ENCODE peak calls at places on chromosomes 7 and 10, in four cellular contexts. A is HCT116, E is H1, T is A549. N is an unnamed sample.
A peak's percentile ranks its signal among the peaks of the same experiment; 100 is the strongest.

GRCh38 chr7:3280445-3280844 is 20.6 kb upstream of the SDK1 start:
- DNase-seq in A (no peak), E (no peak), T (no peak), N (no peak)

GRCh38 chr7:477626-478220 is 41.9 kb downstream of the PDGFA start:
- DNase-seq in A (no peak), E (no peak), T (no peak), N (no peak)

GRCh38 chr7:901388-902154 is 25.2 kb downstream of the GET4 start:
- DNase-seq in A (peak; percentile 76), E (peak; percentile 89), T (peak; percentile 87), N (peak; percentile 95)

GRCh38 chr10:49634053-49634660 is 20.3 kb downstream of the CHAT start:
- DNase-seq in A (no peak), E (no peak), T (no peak), N (no peak)

GRCh38 chr7:81467964-81468363 is 301.9 kb downstream of the HGF start:
- DNase-seq in A (no peak), E (no peak), T (no peak), N (no peak)

GRCh38 chr10:1142596-1142995 is 86.4 kb downstream of the WDR37 start:
- DNase-seq in A (no peak), E (no peak), T (no peak), N (peak; percentile 26)

GRCh38 chr10:16809074-16809718 is 8.0 kb downstream of the RSU1 start:
- DNase-seq in A (peak; percentile 31), E (no peak), T (peak; percentile 42), N (no peak)

GRCh38 chr7:47371733-47372368 is 210.1 kb downstream of the TNS3 start:
- DNase-seq in A (no peak), E (no peak), T (peak; percentile 42), N (no peak)

GRCh38 chr7:29946428-29947186 is 43.0 kb downstream of the SCRN1 start:
- DNase-seq in A (peak; percentile 42), E (no peak), T (peak; percentile 46), N (no peak)

GRCh38 chr7:27154901-27155815 is 1.3 kb downstream of the HOXA7 start:
- DNase-seq in A (no peak), E (no peak), T (no peak), N (no peak)

GRCh38 chr7:127437772-127438330 is 45.3 kb upstream of the ZNF800 start:
- DNase-seq in A (no peak), E (no peak), T (no peak), N (no peak)

GRCh38 chr7:28065721-28066285 is 114.8 kb downstream of the JAZF1 start:
- DNase-seq in A (no peak), E (no peak), T (no peak), N (no peak)

DNA sequence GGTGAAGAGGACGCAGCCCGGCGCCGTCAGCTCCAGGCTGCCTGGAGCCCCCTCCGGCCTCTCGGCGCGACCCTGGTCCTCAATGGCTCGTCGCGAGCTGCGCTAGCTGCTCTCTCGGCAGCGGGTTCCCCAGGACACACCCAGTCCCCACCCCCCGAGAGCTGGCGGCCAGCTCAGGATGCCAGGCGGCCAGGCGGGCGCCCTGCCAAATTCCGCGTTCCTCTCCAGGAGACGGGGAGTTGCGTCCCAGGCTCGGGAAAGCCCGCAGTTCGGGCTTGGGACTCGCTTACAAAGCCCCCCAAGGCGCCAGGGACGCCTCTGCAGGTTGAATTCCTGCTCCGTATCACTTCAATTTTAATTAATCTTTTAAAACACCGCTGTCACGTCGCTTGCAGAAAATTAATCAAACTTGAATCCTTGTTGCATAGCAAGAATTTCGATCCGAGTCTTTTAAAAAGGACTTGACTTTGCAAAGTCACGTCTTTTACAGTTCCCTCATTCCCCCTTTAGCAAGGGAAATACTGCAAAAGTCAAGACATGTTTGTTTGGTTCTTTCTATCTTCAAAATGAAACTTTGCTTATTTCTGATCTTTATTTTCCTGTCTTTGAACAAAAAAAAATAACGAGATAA is 28.2 kb downstream of the SKIDA1 start:
- DNase-seq in A (peak; percentile 82), E (no peak), T (peak; percentile 96), N (no peak)
- TF ChIP-seq POLR2A in A (peak; percentile 67), E (no peak), T (peak; percentile 57), N (no peak)

DNA sequence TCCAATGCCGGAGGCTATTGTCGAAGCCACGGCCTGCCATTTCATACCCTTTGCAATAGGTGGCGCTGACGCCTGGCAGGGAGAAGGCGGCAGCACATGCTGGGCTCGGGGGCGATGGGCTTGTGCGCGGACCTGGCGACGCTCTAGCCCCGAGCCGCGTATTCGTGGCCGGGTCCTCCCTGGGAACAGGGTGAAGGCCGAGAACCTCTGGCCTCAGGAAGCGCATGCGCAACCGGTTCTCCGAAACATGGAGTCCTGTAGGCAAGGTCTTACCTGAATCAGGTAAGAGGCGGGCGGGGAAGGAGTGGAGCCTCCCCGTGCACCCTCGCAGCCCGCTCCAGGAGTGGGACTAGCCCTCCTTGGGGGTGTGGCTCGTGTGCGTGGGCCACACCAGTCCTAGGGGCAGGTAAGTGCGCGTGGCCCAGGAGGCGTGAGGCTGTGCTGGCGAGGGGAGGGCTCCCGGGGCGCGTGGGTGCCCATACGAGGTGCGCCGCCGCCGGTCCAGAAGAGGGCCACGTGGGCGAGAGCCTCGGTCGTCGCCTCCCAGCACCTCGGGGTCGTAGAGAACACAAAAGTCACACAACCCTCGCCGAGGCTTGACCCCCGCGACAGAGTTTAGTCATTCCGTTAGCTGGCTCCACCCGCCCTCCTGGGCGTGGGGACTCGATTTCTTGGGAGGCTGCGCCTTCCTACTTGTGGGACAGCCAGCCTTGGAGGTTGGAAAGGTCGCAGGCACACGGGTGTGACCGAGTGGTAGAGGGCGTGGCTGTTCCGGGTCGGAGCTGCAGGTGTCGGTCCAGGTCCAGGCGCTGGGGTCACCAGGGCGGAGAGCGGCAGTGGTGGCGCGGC is 5.5 kb upstream of the MEST start:
- DNase-seq in A (peak; percentile 78), E (peak; percentile 94), T (peak; percentile 95), N (no peak)
- TF ChIP-seq POLR2A in A (no peak), E (peak; percentile 78), T (peak; percentile 67), N (no peak)

GRCh38 chr7:37429435-37429791 is 19.3 kb downstream of the ELMO1 start:
- DNase-seq in A (no peak), E (no peak), T (no peak), N (no peak)

GRCh38 chr7:37428681-37429434 is 19.8 kb downstream of the ELMO1 start:
- DNase-seq in A (no peak), E (no peak), T (no peak), N (no peak)

GRCh38 chr7:37424995-37425394 is 23.7 kb downstream of the ELMO1 start:
- DNase-seq in A (no peak), E (no peak), T (no peak), N (no peak)

GRCh38 chr7:37425504-37425903 is 23.2 kb downstream of the ELMO1 start:
- DNase-seq in A (no peak), E (no peak), T (no peak), N (no peak)

DNA sequence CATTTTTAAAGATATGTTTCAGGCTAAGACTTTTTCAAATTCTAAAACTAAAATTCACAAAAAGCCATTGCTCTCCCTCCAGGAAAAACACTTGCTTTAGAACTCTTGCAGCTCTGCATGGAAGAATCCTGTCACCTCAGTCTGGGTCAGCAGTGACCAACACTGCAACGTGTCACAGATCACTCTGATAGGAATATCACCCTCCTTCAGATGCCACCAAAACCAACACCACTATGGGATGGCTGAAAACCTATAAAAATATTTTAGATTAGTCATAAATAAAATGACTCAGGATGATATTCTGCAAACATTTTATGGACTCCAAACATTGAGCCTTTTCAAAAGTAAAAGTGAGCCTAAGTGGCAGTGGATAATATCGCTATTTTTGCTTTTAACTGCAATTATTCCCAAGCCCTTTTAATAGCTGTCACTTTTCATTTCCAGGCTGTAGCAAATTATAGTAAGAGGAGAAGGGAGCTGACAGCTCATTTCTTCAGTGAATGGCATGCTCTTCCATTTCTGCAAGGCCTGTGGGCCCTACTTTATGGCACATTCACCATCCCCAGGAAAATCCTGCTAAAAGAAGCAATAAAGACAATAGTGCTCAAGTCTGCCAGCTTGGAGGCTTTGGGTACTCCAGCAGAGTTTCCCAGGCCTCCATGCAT is 21.3 kb downstream of the ELMO1 start:
- DNase-seq in A (no peak), E (no peak), T (no peak), N (no peak)
- TF ChIP-seq POLR2A in A (no peak), E (no peak), T (no peak), N (no peak)

GRCh38 chr10:124983321-124983720 is 41.4 kb downstream of the ZRANB1 start:
- DNase-seq in A (no peak), E (no peak), T (no peak), N (no peak)
- TF ChIP-seq POLR2A in A (no peak), E (no peak), T (no peak), N (no peak)

GRCh38 chr7:142506601-142507000 is 242.7 kb upstream of the PRSS1 start:
- DNase-seq in A (no peak), E (no peak), T (no peak), N (no peak)
- TF ChIP-seq POLR2A in A (no peak), E (no peak), T (no peak), N (no peak)

N was measured in esophagus muscularis mucosa.